ENCODE peak calls at places on chromosomes 4 and X, in seven cellular contexts. I is HFF-Myc, Q is heart left ventricle, N is AG09319, R is endodermal cell, F is heart right ventricle, Y is RWPE1. X is an unnamed sample.

GRCh38 chrX:56248492-56248891 is 16.3 kb downstream of the KLF8 start:
- DNase-seq in I (peak), Q (peak), N (peak), R (peak), F (peak), Y (peak), X (peak)

GRCh38 chrX:105822138-105823091 is at the start of gene NRK:
- DNase-seq in I (no peak), Q (peak), N (no peak), R (peak), F (peak), Y (no peak), X (no peak)

GRCh38 chr4:8008391-8008790 is 68.7 kb upstream of the AFAP1 start:
- DNase-seq in I (no peak), Q (no peak), N (no peak), R (no peak), F (no peak), Y (no peak), X (no peak)

GRCh38 chr4:68463796-68464195 is 16.5 kb downstream of the TMPRSS11E start:
- DNase-seq in I (no peak), Q (no peak), N (no peak), R (no peak), F (no peak), Y (peak), X (no peak)

GRCh38 chr4:80183196-80184052 is 13.9 kb upstream of the PRDM8 start:
- DNase-seq in I (no peak), Q (no peak), N (no peak), R (no peak), F (peak), Y (no peak), X (peak)

GRCh38 chrX:154123241-154124219 is 20.5 kb upstream of the OPN1LW start:
- DNase-seq in I (no peak), Q (no peak), N (no peak), R (no peak), F (peak), Y (no peak), X (peak)

GRCh38 chrX:34058005-34058404 is 74.1 kb downstream of the FAM47A start:
- DNase-seq in I (no peak), Q (no peak), N (no peak), R (peak), F (no peak), Y (no peak), X (no peak)

GRCh38 chr4:123468479-123469031 is 72.0 kb downstream of the SPRY1 start:
- DNase-seq in I (no peak), Q (no peak), N (no peak), R (no peak), F (no peak), Y (no peak), X (no peak)

GRCh38 chr4:153113061-153113837 is 91.0 kb upstream of the TRIM2 start:
- DNase-seq in I (no peak), Q (no peak), N (no peak), R (no peak), F (no peak), Y (no peak), X (peak)

GRCh38 chr4:31518796-31519250 is 798.7 kb downstream of the PCDH7 start:
- DNase-seq in I (no peak), Q (no peak), N (peak), R (no peak), F (no peak), Y (peak), X (no peak)

GRCh38 chrX:7346021-7346420 is 198.1 kb upstream of the PUDP start:
- DNase-seq in I (no peak), Q (no peak), N (no peak), R (no peak), F (no peak), Y (no peak), X (no peak)

GRCh38 chr4:8333726-8334460 is 64.3 kb downstream of the HTRA3 start:
- DNase-seq in I (no peak), Q (no peak), N (no peak), R (peak), F (no peak), Y (no peak), X (no peak)

GRCh38 chr4:138611721-138612120 is 369.6 kb upstream of the SLC7A11 start:
- DNase-seq in I (no peak), Q (no peak), N (no peak), R (no peak), F (no peak), Y (no peak), X (no peak)

DNA sequence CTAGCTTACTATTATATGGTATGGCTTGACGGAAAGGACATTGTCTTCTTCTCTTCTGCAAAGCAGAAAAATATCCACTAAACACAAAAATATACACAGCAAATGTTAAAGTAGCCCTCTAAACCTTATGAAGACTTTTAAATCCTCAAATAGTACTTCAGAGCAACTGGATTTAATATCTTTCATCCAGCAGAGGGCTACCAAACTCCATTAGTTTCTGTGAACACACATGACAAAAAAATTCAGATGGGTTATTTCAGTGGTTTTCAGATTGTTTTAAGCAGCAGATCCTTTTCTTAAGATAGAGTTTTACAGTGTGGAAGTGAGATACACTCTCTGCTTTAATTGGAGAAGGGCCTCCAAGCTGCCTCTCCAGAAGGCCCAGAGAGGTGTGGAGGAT is 56.6 kb downstream of the ANK2 start:
- DNase-seq in I (peak), Q (no peak), N (peak), R (no peak), F (no peak), Y (peak), X (no peak)
- TF ChIP-seq CTCF in I (no peak), Q (peak), N (peak), R (peak), F (peak), Y (no peak), X (peak)

GRCh38 chr4:150960818-150961217 is 54.3 kb downstream of the LRBA start:
- DNase-seq in I (no peak), Q (no peak), N (no peak), R (peak), F (no peak), Y (no peak), X (peak)
- TF ChIP-seq CTCF in I (peak), Q (no peak), N (peak), R (peak), F (peak), Y (peak), X (peak)

GRCh38 chr4:13430834-13431568 is 53.1 kb downstream of the RAB28 start:
- DNase-seq in I (no peak), Q (no peak), N (no peak), R (peak), F (no peak), Y (no peak), X (no peak)
- TF ChIP-seq CTCF in I (peak), Q (no peak), N (no peak), R (peak), F (no peak), Y (no peak), X (peak)

GRCh38 chrX:123173833-123174232 is 10.2 kb upstream of the GRIA3 start:
- DNase-seq in I (no peak), Q (no peak), N (no peak), R (no peak), F (no peak), Y (no peak), X (no peak)
- TF ChIP-seq CTCF in I (no peak), Q (no peak), N (no peak), R (peak), F (no peak), Y (no peak), X (no peak)

GRCh38 chr4:108060164-108060563 is 70.5 kb downstream of the HADH start:
- DNase-seq in I (no peak), Q (no peak), N (no peak), R (peak), F (no peak), Y (peak), X (no peak)
- TF ChIP-seq CTCF in I (peak), Q (peak), N (peak), R (peak), F (peak), Y (no peak), X (peak)

DNA sequence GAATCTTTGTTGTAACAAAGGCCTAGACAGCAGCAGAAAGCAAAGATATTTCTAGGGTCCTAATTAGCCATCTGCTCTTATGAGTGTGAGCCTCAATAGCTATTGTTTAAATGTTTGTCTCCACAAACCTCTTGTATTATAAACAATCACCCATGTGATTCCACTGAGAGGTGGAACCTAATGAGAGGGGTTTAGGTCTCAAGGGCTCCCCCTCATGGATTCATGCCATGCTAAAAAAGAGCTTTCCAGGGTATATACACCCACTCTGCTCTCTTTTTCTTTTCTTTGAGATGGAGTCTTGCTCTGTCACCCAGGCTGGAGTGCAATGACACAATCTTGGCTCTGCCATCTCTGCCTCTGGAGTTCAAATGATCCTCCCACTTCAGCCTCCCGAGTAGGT is 42.1 kb downstream of the TRIM61 start:
- DNase-seq in I (no peak), Q (no peak), N (no peak), R (peak), F (no peak), Y (no peak), X (peak)
- TF ChIP-seq CTCF in I (no peak), Q (no peak), N (no peak), R (peak), F (no peak), Y (no peak), X (no peak)

DNA sequence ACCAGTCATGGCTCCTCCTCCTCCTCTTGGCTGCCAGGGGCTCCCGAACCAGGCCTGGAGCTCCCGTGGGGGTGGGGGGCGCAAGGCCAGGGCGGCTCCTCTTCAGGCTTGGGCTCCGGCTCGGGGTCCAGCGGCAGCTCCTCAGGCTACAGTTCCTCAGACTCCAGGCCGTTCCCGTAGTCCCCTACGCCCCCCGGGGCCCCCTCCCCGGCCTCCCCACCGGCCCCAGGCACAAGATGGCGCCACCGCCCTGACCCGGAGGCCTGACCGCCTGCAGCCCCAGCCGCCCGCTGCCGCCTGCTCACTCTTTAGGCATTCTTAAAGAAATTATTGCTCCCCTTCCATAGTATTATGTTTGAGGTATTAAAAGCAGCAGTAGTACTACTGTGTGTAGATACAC is 54.5 kb downstream of the TAF1 start:
- DNase-seq in I (no peak), Q (no peak), N (no peak), R (peak), F (no peak), Y (no peak), X (no peak)
- TF ChIP-seq CTCF in I (no peak), Q (no peak), N (no peak), R (peak), F (no peak), Y (no peak), X (no peak)

GRCh38 chr4:15851969-15852368 is 73.8 kb downstream of the CD38 start:
- DNase-seq in I (no peak), Q (no peak), N (no peak), R (no peak), F (no peak), Y (no peak), X (no peak)

GRCh38 chr4:15847746-15848145 is 69.6 kb downstream of the CD38 start:
- DNase-seq in I (no peak), Q (no peak), N (no peak), R (no peak), F (no peak), Y (peak), X (no peak)

GRCh38 chr4:15853345-15853744 is 75.2 kb downstream of the CD38 start:
- DNase-seq in I (no peak), Q (no peak), N (no peak), R (no peak), F (no peak), Y (no peak), X (no peak)

GRCh38 chr4:15852524-15852923 is 74.4 kb downstream of the CD38 start:
- DNase-seq in I (no peak), Q (no peak), N (no peak), R (no peak), F (no peak), Y (no peak), X (no peak)

DNA sequence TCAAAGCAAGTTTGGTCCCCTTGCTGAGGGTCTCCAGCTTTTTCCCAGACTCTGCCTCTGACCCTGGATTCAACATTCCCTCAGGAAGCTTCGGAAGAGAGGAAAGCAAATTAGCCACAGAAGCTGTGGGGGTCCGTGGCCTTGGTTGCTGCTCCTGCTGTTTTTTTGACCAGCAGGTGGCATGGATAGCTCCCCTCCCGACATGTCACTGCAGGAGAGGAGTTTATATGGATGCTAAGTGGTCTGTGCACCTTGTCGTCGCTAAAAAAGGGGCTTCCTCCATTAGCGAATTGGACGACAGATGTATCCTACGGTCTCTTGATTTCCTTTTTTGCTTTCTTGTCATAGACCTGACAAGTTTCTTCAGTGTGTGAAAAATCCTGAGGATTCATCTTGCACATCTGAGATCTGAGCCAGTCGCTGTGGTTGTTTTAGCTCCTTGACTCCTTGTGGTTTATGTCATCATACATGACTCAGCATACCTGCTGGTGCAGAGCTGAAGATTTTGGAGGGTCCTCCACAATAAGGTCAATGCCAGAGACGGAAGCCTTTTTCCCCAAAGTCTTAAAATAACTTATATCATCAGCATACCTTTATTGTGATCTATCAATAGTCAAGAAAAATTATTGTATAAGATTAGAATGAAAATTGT is 70.2 kb downstream of the CD38 start:
- DNase-seq in I (no peak), Q (no peak), N (no peak), R (no peak), F (no peak), Y (no peak), X (no peak)
- TF ChIP-seq CTCF in I (no peak), Q (no peak), N (no peak), R (no peak), F (no peak), Y (no peak), X (no peak)